ENCODE peak calls at places on chromosome 1, in six cellular contexts. One of them, this sample, is unnamed.

GRCh38 chr1:105608713-105609112 is 1447.8 kb upstream of the PRMT6 start:
- DNase-seq in BJ: no peak
- DNase-seq in activated CD4-positive, alpha-beta T cell treated with anti-CD3 and anti-CD28 coated beads, Interleukin-2, amount 10 ng/mL, durations not matched to agents 7 days and 5 days: no peak
- DNase-seq in KG1: no peak
- DNase-seq in HCT116: no peak
- DNase-seq in H7: no peak
- DNase-seq in this sample: peak; percentile 13

GRCh38 chr1:2047749-2048729 is 2.2 kb upstream of the PRKCZ start:
- DNase-seq in KG1: no peak
- DNase-seq in activated CD4-positive, alpha-beta T cell treated with anti-CD3 and anti-CD28 coated beads, Interleukin-2, amount 10 ng/mL, durations not matched to agents 7 days and 5 days: no peak
- DNase-seq in BJ: no peak
- DNase-seq in H7: no peak
- DNase-seq in HCT116: no peak
- DNase-seq in this sample: no peak

GRCh38 chr1:29236993-29237905 is 927 bp downstream of the PTPRU start:
- DNase-seq in KG1: no peak
- DNase-seq in activated CD4-positive, alpha-beta T cell treated with anti-CD3 and anti-CD28 coated beads, Interleukin-2, amount 10 ng/mL, durations not matched to agents 7 days and 5 days: no peak
- DNase-seq in HCT116: no peak
- DNase-seq in H7: peak; percentile 91
- DNase-seq in BJ: no peak
- DNase-seq in this sample: peak; percentile 32

GRCh38 chr1:167819849-167820683 is 93.9 kb downstream of the ADCY10 start:
- DNase-seq in HCT116: peak; percentile 41
- DNase-seq in KG1: no peak
- DNase-seq in activated CD4-positive, alpha-beta T cell treated with anti-CD3 and anti-CD28 coated beads, Interleukin-2, amount 10 ng/mL, durations not matched to agents 7 days and 5 days: peak; percentile 8
- DNase-seq in H7: peak; percentile 94
- DNase-seq in BJ: peak; percentile 92
- DNase-seq in this sample: peak; percentile 98

GRCh38 chr1:26938004-26938658 is 16.6 kb downstream of the NUDC start:
- DNase-seq in activated CD4-positive, alpha-beta T cell treated with anti-CD3 and anti-CD28 coated beads, Interleukin-2, amount 10 ng/mL, durations not matched to agents 7 days and 5 days: no peak
- DNase-seq in H7: no peak
- DNase-seq in KG1: no peak
- DNase-seq in BJ: no peak
- DNase-seq in HCT116: no peak
- DNase-seq in this sample: peak; percentile 30

GRCh38 chr1:85344256-85344694 is 67.8 kb upstream of the BCL10 start:
- DNase-seq in HCT116: no peak
- DNase-seq in BJ: no peak
- DNase-seq in KG1: no peak
- DNase-seq in activated CD4-positive, alpha-beta T cell treated with anti-CD3 and anti-CD28 coated beads, Interleukin-2, amount 10 ng/mL, durations not matched to agents 7 days and 5 days: no peak
- DNase-seq in H7: peak; percentile 77
- DNase-seq in this sample: peak; percentile 77

GRCh38 chr1:226653311-226653921 is 85.7 kb downstream of the ITPKB start:
- DNase-seq in KG1: no peak
- DNase-seq in HCT116: no peak
- DNase-seq in H7: no peak
- DNase-seq in activated CD4-positive, alpha-beta T cell treated with anti-CD3 and anti-CD28 coated beads, Interleukin-2, amount 10 ng/mL, durations not matched to agents 7 days and 5 days: peak; percentile 78
- DNase-seq in BJ: no peak
- DNase-seq in this sample: no peak

GRCh38 chr1:67542747-67543146 is 112.5 kb upstream of the SERBP1 start:
- DNase-seq in activated CD4-positive, alpha-beta T cell treated with anti-CD3 and anti-CD28 coated beads, Interleukin-2, amount 10 ng/mL, durations not matched to agents 7 days and 5 days: no peak
- DNase-seq in BJ: no peak
- DNase-seq in KG1: no peak
- DNase-seq in H7: no peak
- DNase-seq in HCT116: no peak
- DNase-seq in this sample: no peak

GRCh38 chr1:180157108-180157507 is 2.4 kb downstream of the QSOX1 start:
- DNase-seq in activated CD4-positive, alpha-beta T cell treated with anti-CD3 and anti-CD28 coated beads, Interleukin-2, amount 10 ng/mL, durations not matched to agents 7 days and 5 days: no peak
- DNase-seq in H7: no peak
- DNase-seq in KG1: no peak
- DNase-seq in BJ: no peak
- DNase-seq in HCT116: no peak
- DNase-seq in this sample: peak; percentile 64

GRCh38 chr1:22184454-22184853 is 41.6 kb upstream of the WNT4 start:
- DNase-seq in H7: no peak
- DNase-seq in KG1: no peak
- DNase-seq in BJ: no peak
- DNase-seq in activated CD4-positive, alpha-beta T cell treated with anti-CD3 and anti-CD28 coated beads, Interleukin-2, amount 10 ng/mL, durations not matched to agents 7 days and 5 days: no peak
- DNase-seq in HCT116: no peak
- DNase-seq in this sample: no peak

GRCh38 chr1:9589144-9589718 is 520 bp downstream of the TMEM201 start:
- DNase-seq in BJ: no peak
- DNase-seq in KG1: no peak
- DNase-seq in HCT116: no peak
- DNase-seq in H7: peak; percentile 85
- DNase-seq in activated CD4-positive, alpha-beta T cell treated with anti-CD3 and anti-CD28 coated beads, Interleukin-2, amount 10 ng/mL, durations not matched to agents 7 days and 5 days: peak; percentile 54
- DNase-seq in this sample: peak; percentile 24

GRCh38 chr1:29243023-29243862 is 6.9 kb downstream of the PTPRU start:
- DNase-seq in H7: no peak
- DNase-seq in activated CD4-positive, alpha-beta T cell treated with anti-CD3 and anti-CD28 coated beads, Interleukin-2, amount 10 ng/mL, durations not matched to agents 7 days and 5 days: no peak
- DNase-seq in BJ: no peak
- DNase-seq in KG1: no peak
- DNase-seq in HCT116: no peak
- DNase-seq in this sample: no peak

GRCh38 chr1:12383001-12383400 is 153.2 kb downstream of the VPS13D start:
- DNase-seq in BJ: no peak
- DNase-seq in H7: no peak
- DNase-seq in activated CD4-positive, alpha-beta T cell treated with anti-CD3 and anti-CD28 coated beads, Interleukin-2, amount 10 ng/mL, durations not matched to agents 7 days and 5 days: no peak
- DNase-seq in HCT116: no peak
- DNase-seq in KG1: no peak
- DNase-seq in this sample: no peak

GRCh38 chr1:32892368-32893197 is 6.3 kb downstream of the HPCA start:
- DNase-seq in KG1: no peak
- DNase-seq in H7: peak; percentile 99
- DNase-seq in activated CD4-positive, alpha-beta T cell treated with anti-CD3 and anti-CD28 coated beads, Interleukin-2, amount 10 ng/mL, durations not matched to agents 7 days and 5 days: no peak
- DNase-seq in HCT116: no peak
- DNase-seq in BJ: no peak
- DNase-seq in this sample: no peak

GRCh38 chr1:28178690-28179485 is 2.4 kb upstream of the PTAFR start:
- DNase-seq in BJ: no peak
- DNase-seq in HCT116: no peak
- DNase-seq in KG1: no peak
- DNase-seq in H7: no peak
- DNase-seq in activated CD4-positive, alpha-beta T cell treated with anti-CD3 and anti-CD28 coated beads, Interleukin-2, amount 10 ng/mL, durations not matched to agents 7 days and 5 days: no peak
- DNase-seq in this sample: no peak

This sample was measured in HT1080.